ENCODE peak calls at places on chromosomes 5 and 9, in seven cellular contexts. R is transverse colon; V is GM06990; Z is kidney; A is mammary epithelial cell; G is CD8-positive, alpha-beta T cell; U is gastrocnemius medialis. H is an unnamed sample.

GRCh38 chr9:104987743-104988142 is 59.8 kb upstream of the ABCA1 start:
- DNase-seq in R (no peak), V (no peak), Z (no peak), A (peak), G (no peak), U (no peak), H (no peak)

GRCh38 chr9:113427629-113428028 is 17.1 kb downstream of the C9orf43 start:
- DNase-seq in R (no peak), V (no peak), Z (no peak), A (peak), G (no peak), U (no peak), H (no peak)

GRCh38 chr9:129284607-129285291 is 106.7 kb upstream of the IER5L start:
- DNase-seq in R (no peak), V (no peak), Z (peak), A (no peak), G (no peak), U (no peak), H (no peak)

GRCh38 chr5:108720416-108720815 is 27.3 kb upstream of the FER start:
- DNase-seq in R (no peak), V (peak), Z (no peak), A (peak), G (no peak), U (no peak), H (peak)

GRCh38 chr5:24110019-24110615 is 534.7 kb downstream of the CDH10 start:
- DNase-seq in R (no peak), V (no peak), Z (no peak), A (peak), G (no peak), U (no peak), H (no peak)

GRCh38 chr9:77575785-77576184 is 72.3 kb downstream of the GNA14 start:
- DNase-seq in R (no peak), V (no peak), Z (no peak), A (peak), G (no peak), U (no peak), H (no peak)

GRCh38 chr5:39294736-39295135 is 69.6 kb downstream of the C9 start:
- DNase-seq in R (no peak), V (no peak), Z (no peak), A (no peak), G (no peak), U (no peak), H (no peak)

GRCh38 chr5:125750538-125751186 is 672.5 kb upstream of the GRAMD2B start:
- DNase-seq in R (no peak), V (no peak), Z (no peak), A (peak), G (no peak), U (no peak), H (no peak)

GRCh38 chr5:143977891-143978448 is 166.0 kb downstream of the HMHB1 start:
- DNase-seq in R (no peak), V (no peak), Z (no peak), A (peak), G (no peak), U (no peak), H (no peak)

GRCh38 chr9:137318976-137319375 is 16.9 kb upstream of the NRARP start:
- DNase-seq in R (no peak), V (no peak), Z (peak), A (no peak), G (no peak), U (no peak), H (no peak)

GRCh38 chr5:59130441-59130840 is 547.6 kb downstream of the RAB3C start:
- DNase-seq in R (no peak), V (no peak), Z (no peak), A (peak), G (no peak), U (no peak), H (no peak)

GRCh38 chr5:17248999-17249634 is 31.7 kb downstream of the BASP1 start:
- DNase-seq in R (no peak), V (no peak), Z (no peak), A (peak), G (no peak), U (no peak), H (no peak)

GRCh38 chr5:152995214-152995725 is 495.2 kb upstream of the GRIA1 start:
- DNase-seq in R (no peak), V (no peak), Z (no peak), A (no peak), G (no peak), U (no peak), H (no peak)

GRCh38 chr5:172450861-172451695 is 3.2 kb downstream of the SH3PXD2B start:
- DNase-seq in R (peak), V (no peak), Z (no peak), A (no peak), G (no peak), U (no peak), H (peak)

GRCh38 chr9:6884101-6884500 is 126.3 kb downstream of the KDM4C start:
- DNase-seq in R (no peak), V (no peak), Z (no peak), A (no peak), G (no peak), U (no peak), H (no peak)

GRCh38 chr9:26809795-26810194 is 82.8 kb downstream of the CAAP1 start:
- DNase-seq in R (no peak), V (no peak), Z (no peak), A (peak), G (no peak), U (no peak), H (no peak)

GRCh38 chr5:30401479-30402058 is 791.9 kb upstream of the CDH6 start:
- DNase-seq in R (peak), V (no peak), Z (no peak), A (peak), G (no peak), U (no peak), H (no peak)

GRCh38 chr9:129435996-129436676 is 184.8 kb downstream of the C9orf50 start:
- DNase-seq in R (no peak), V (no peak), Z (no peak), A (no peak), G (no peak), U (no peak), H (no peak)

GRCh38 chr5:96885518-96886338 is 9.4 kb downstream of the ERAP2 start:
- DNase-seq in R (no peak), V (peak), Z (no peak), A (no peak), G (no peak), U (peak), H (peak)

GRCh38 chr5:80326468-80326867 is 6.7 kb downstream of the SPZ1 start:
- DNase-seq in R (no peak), V (no peak), Z (no peak), A (no peak), G (no peak), U (no peak), H (no peak)

GRCh38 chr9:7592321-7593319 is 207.0 kb downstream of the DMAC1 start:
- DNase-seq in R (no peak), V (no peak), Z (no peak), A (no peak), G (no peak), U (no peak), H (no peak)

GRCh38 chr5:64074533-64074932 is 91.1 kb upstream of the RNF180 start:
- DNase-seq in R (no peak), V (no peak), Z (no peak), A (peak), G (no peak), U (no peak), H (peak)

GRCh38 chr9:98331536-98332259 is 76.2 kb upstream of the TBC1D2 start:
- DNase-seq in R (no peak), V (no peak), Z (no peak), A (no peak), G (no peak), U (no peak), H (peak)

GRCh38 chr5:105684799-105685198 is 1985.9 kb downstream of the EFNA5 start:
- DNase-seq in R (no peak), V (no peak), Z (no peak), A (no peak), G (no peak), U (no peak), H (no peak)

GRCh38 chr5:105687493-105687892 is 1983.2 kb downstream of the EFNA5 start:
- DNase-seq in R (no peak), V (no peak), Z (no peak), A (no peak), G (no peak), U (no peak), H (no peak)

GRCh38 chr5:105685884-105686283 is 1984.9 kb downstream of the EFNA5 start:
- DNase-seq in R (no peak), V (no peak), Z (no peak), A (no peak), G (no peak), U (no peak), H (no peak)

DNA sequence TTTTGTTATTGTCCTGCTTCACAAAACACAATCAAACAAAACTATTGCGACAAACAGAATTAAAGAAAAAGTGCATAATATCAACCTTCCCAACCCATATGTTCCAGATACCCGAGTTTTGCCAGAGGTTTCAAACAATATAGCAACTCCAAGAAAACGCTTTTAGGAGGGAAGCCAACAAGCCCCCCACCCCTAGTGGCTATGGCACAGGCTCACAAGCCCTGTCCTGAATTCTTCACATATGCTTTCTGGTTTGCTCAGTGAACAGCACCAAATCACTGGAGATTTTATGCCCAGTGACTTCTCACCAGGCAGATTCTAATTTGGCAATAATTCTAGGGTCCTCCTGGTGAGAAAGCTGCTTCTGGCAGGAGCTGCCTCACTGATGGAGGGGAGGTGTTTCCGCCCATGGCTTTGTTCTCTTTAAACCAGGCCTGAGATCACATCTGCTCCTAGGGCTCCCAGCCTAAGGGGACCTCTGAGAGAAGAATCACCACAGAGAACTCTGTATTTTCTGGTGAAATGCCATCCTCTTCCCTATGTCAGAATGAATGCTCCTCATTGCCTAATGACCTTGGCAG is 1982.4 kb downstream of the EFNA5 start:
- DNase-seq in R (no peak), V (no peak), Z (no peak), A (no peak), G (no peak), U (no peak), H (no peak)
- TF ChIP-seq CTCF in R (no peak), V (no peak), Z (no peak), A (no peak), G (no peak), U (no peak), H (no peak)

DNA sequence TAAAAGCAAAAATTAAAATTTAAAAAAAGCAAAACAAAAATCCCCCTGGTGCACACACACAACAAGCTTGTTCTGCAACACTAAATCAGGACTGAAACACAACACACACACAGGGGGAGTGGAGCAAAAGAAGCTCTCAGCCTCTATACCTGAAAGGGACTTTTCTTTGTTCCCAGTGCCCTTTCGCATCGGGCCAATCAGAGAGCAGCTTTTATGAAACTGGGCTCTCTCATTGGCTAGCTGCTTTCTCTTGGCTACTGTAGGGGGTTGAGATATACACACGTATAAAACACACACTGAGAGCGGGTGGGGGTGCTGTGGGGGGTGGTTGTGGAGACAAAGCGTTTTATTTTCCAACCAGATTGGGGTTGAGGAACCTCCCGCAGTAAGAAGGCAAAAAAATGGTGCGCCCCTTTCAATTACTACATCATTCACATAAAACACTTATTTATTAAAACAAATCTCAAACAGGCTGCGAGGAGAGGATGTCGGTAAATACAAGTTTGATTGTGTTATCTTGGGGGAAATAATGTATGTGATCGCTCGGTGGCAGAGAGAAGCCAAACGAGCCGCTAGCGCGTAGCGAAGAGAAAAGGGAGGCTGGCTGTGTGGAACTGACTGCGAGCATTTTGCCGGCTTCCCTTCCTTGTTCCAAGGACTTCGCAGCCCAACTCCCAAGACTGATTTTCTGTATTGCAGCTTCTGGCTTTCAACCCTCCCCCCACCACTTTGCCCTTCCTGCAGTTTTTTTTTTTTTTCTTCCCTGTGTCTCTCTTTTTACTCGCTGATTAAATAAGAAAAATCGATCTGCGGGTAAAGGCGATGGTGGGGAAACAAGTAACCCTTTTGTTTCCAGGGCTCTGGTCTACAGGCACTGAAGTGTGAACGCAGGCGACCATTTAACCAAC is 2.5 kb upstream of the ZNF608 start:
- DNase-seq in R (peak), V (peak), Z (peak), A (peak), G (no peak), U (peak), H (peak)
- TF ChIP-seq CTCF in R (no peak), V (no peak), Z (no peak), A (peak), G (no peak), U (no peak), H (no peak)

GRCh38 chr9:70642421-70642820 is 228.0 kb upstream of the KLF9 start:
- DNase-seq in R (no peak), V (no peak), Z (no peak), A (no peak), G (no peak), U (no peak), H (no peak)

GRCh38 chr9:70641031-70641430 is 226.6 kb upstream of the KLF9 start:
- DNase-seq in R (no peak), V (no peak), Z (no peak), A (no peak), G (no peak), U (no peak), H (no peak)

GRCh38 chr9:70641631-70642030 is 227.2 kb upstream of the KLF9 start:
- DNase-seq in R (no peak), V (no peak), Z (no peak), A (no peak), G (no peak), U (no peak), H (no peak)

GRCh38 chr9:70635790-70636189 is 221.3 kb upstream of the KLF9 start:
- DNase-seq in R (no peak), V (no peak), Z (no peak), A (peak), G (no peak), U (no peak), H (no peak)

GRCh38 chr9:70639853-70640814 is 225.7 kb upstream of the KLF9 start:
- DNase-seq in R (no peak), V (no peak), Z (no peak), A (peak), G (no peak), U (no peak), H (no peak)
- TF ChIP-seq CTCF in R (peak), V (peak), Z (no peak), A (peak), G (peak), U (no peak), H (peak)

DNA sequence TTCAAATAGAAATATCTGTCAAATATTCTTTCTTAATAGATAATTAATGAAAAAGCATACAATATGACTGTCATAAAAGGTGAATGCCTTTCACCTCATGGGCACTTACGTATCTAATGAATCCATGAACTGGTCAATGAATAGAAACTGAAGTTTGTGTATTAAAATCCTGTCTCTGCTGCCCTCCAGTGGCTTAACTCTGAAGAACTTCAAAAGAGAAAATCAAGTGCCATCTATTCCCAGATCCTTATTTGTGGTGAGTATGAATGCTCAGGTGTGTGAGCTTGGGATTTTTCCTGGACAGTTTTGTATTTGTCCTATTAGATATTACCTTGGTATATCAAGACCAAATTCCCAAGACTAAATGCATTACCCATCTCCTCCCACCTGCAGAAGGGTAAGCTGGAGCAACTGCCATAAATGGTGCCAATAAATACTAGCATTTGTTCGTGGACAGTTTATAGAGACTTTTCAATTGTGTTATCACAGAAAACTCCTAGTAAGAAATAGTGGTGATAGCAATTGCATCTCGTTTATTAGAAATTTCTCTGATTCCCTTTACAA is 44.0 kb upstream of the SVEP1 start:
- DNase-seq in R (peak), V (no peak), Z (no peak), A (peak), G (no peak), U (no peak), H (peak)
- TF ChIP-seq CTCF in R (peak), V (peak), Z (peak), A (peak), G (no peak), U (peak), H (peak)

GRCh38 chr9:131348631-131349521 is 45.0 kb upstream of the PRRC2B start:
- DNase-seq in R (no peak), V (no peak), Z (peak), A (no peak), G (no peak), U (no peak), H (no peak)
- TF ChIP-seq CTCF in R (no peak), V (peak), Z (no peak), A (peak), G (no peak), U (no peak), H (no peak)

DNA sequence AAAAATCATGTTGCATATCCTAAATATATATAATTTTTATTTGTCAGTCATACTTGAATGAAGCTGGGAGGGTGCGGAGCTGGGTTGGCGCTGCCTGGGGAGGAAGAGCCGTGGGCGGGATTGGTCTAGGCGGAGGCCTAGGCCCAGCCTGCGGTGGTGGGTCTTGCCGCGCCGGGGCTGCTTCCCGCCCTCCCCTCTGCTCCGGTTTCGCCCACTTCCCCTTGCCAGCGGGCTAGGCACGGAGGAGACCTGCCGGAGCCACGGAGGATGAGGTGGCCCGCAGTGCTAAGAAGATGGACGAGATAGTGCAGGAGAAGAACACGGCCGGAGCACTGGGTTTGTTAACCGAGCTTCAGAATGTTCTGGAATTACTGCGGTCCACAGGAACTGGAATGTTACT is 54.0 kb upstream of the IGFBPL1 start:
- DNase-seq in R (no peak), V (no peak), Z (peak), A (no peak), G (no peak), U (no peak), H (no peak)
- TF ChIP-seq CTCF in R (no peak), V (no peak), Z (no peak), A (no peak), G (no peak), U (no peak), H (no peak)

GRCh38 chr5:176849611-176850227 is 39.4 kb downstream of the UNC5A start:
- DNase-seq in R (no peak), V (no peak), Z (peak), A (no peak), G (no peak), U (no peak), H (no peak)
- TF ChIP-seq CTCF in R (no peak), V (no peak), Z (no peak), A (no peak), G (no peak), U (no peak), H (no peak)

H was measured in GM10248.